ENCODE peak calls at places on chromosomes 12 and 14, in nine cellular contexts. F is left ventricle myocardium inferior, P is transverse colon, N is choroid plexus epithelial cell, C is HFF-Myc, Q is GM13976, Y is endothelial cell, V is AG04449, I is GM23338. U is an unnamed sample.
A peak's percentile ranks its signal among the peaks of the same experiment; 100 is the strongest.

GRCh38 chr14:69354383-69355154 is 43.5 kb downstream of the ERH start:
- DNase-seq in C (no peak), F (no peak), Y (no peak), I (no peak), V (no peak), P (peak; percentile 75), N (no peak), Q (peak; percentile 91), U (no peak)

GRCh38 chr12:120037851-120038250 is 48.8 kb downstream of the BICDL1 start:
- DNase-seq in C (no peak), I (no peak), Y (no peak), P (no peak), V (no peak), F (no peak), Q (no peak), N (no peak), U (no peak)

GRCh38 chr12:11242656-11243055 is 26.9 kb downstream of the PRB3 start:
- DNase-seq in P (no peak), Q (no peak), F (no peak), Y (no peak), C (no peak), N (no peak), V (no peak), I (no peak), U (no peak)

GRCh38 chr14:73468808-73469386 is 10.6 kb upstream of the NUMB start:
- DNase-seq in C (no peak), Q (no peak), F (no peak), V (no peak), N (peak; percentile 89), Y (no peak), P (no peak), I (no peak), U (no peak)

GRCh38 chr14:61355892-61356325 is 34.5 kb downstream of the PRKCH start:
- DNase-seq in N (peak; percentile 24), C (peak; percentile 5), V (no peak), Y (peak; percentile 60), Q (no peak), P (no peak), F (peak; percentile 31), I (peak; percentile 81), U (no peak)

GRCh38 chr14:87407344-87407743 is 585.6 kb downstream of the GALC start:
- DNase-seq in Y (no peak), C (no peak), P (no peak), N (no peak), V (no peak), I (no peak), F (no peak), Q (no peak), U (no peak)

GRCh38 chr14:77249286-77249685 is 21.7 kb downstream of the NGB start:
- DNase-seq in Y (no peak), C (no peak), Q (no peak), P (no peak), I (no peak), V (no peak), N (no peak), F (no peak), U (no peak)

GRCh38 chr12:130685850-130686249 is 30.2 kb downstream of the RIMBP2 start:
- DNase-seq in V (no peak), N (no peak), C (no peak), I (no peak), Q (no peak), Y (no peak), P (no peak), F (no peak), U (no peak)

DNA sequence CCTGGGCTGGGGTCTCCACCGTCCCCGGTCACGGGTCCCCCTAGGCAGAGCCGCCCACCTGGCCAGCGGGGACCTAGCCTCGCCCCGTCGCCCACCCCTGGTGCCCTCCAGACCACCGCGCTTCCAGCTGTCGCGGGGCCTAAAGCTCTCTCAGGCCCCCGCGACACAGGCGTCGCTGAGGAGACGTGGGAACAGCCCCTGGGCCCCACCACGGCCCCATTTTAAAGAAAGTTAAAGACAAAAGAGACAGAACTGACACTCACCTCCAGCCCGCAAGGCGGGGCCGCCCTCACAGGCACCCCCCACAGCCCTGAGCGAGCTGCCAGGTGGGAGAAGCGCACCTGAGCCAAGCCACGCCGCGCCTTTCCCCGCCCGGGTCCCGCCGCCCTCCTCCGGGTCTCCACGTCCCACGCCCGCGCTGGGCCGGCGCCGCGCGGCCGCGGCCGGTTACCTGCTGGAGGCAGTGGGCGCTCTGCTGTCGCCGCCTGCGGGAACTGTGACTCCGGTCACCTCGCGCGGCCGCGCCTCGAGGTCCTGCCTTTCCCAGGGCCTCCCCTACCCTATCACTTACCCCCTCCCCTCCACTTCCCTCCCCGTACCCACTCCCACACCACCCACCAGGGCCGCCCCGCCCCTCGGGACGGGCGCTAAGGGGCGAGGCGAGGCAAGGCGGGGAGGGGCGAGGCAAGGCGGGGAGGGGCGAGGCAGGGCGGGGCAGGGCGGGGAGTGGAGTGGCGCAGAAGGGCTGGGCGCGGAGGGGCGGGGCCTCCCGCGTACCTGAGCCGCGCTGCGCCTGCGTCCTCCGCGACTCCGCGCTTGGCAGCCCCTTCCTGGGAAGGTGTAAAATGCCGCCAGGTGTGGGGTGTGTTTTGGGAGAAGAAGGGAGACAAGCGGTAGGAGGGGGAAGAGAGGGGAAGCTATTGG is 31.2 kb downstream of the TC2N start:
- DNase-seq in Q (peak; percentile 90), F (peak; percentile 62), Y (peak; percentile 65), V (no peak), C (no peak), P (peak; percentile 92), N (peak; percentile 20), I (peak; percentile 94), U (no peak)
- TF ChIP-seq CTCF in Q (peak; percentile 0), F (no peak), Y (no peak), V (no peak), C (no peak), P (no peak), N (no peak), I (no peak), U (no peak)

GRCh38 chr12:2194060-2194459 is 141.3 kb downstream of the CACNA1C start:
- DNase-seq in C (no peak), Y (no peak), N (no peak), F (no peak), I (no peak), P (no peak), Q (no peak), V (no peak), U (no peak)

GRCh38 chr12:2192231-2192630 is 139.4 kb downstream of the CACNA1C start:
- DNase-seq in P (no peak), N (no peak), Q (no peak), Y (no peak), C (no peak), V (no peak), I (no peak), F (no peak), U (no peak)

GRCh38 chr12:2198088-2198501 is 145.3 kb downstream of the CACNA1C start:
- DNase-seq in N (peak; percentile 71), V (peak; percentile 24), C (peak; percentile 54), Y (no peak), F (no peak), Q (no peak), I (peak; percentile 88), P (no peak), U (peak; percentile 80)

GRCh38 chr12:2194571-2194970 is 141.8 kb downstream of the CACNA1C start:
- DNase-seq in I (no peak), Q (no peak), N (no peak), C (no peak), P (no peak), V (no peak), F (no peak), Y (no peak), U (no peak)

DNA sequence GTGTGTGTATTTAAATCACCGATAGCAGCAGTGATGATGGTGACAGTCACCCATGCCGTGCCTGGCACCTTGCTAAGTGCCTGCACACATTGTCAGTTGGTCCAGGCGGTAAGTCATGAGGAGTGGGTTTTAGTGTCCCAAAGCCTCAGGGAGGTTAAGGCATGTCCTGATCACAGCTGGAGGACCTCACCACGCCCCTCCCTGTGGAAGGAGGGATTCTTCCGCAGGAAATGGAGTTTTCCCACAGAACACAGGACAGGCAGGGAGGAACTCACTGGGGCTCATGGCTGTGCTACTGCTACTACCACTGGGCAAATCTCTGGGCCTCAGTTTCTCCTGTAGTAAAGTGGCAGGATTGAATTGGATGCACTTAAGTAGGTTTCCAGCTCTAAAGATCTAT is 142.3 kb downstream of the CACNA1C start:
- DNase-seq in C (no peak), F (no peak), V (no peak), N (no peak), Q (no peak), P (no peak), I (no peak), Y (no peak), U (no peak)
- TF ChIP-seq CTCF in C (no peak), F (no peak), V (no peak), N (no peak), Q (no peak), P (no peak), I (no peak), Y (no peak), U (no peak)

GRCh38 chr14:67736771-67737170 is 35.1 kb downstream of the RDH12 start:
- DNase-seq in P (no peak), N (no peak), Y (no peak), Q (no peak), V (no peak), C (no peak), I (no peak), F (no peak), U (no peak)

GRCh38 chr14:67733609-67734008 is 31.9 kb downstream of the RDH12 start:
- DNase-seq in F (no peak), V (no peak), P (no peak), N (no peak), Q (no peak), I (peak; percentile 17), C (no peak), Y (no peak), U (no peak)

GRCh38 chr14:67735361-67735921 is 33.8 kb downstream of the RDH12 start:
- DNase-seq in I (no peak), P (no peak), N (no peak), F (no peak), Y (no peak), Q (no peak), C (no peak), V (no peak), U (no peak)

GRCh38 chr14:67738740-67739504 is 37.2 kb downstream of the RDH12 start:
- DNase-seq in I (no peak), Q (no peak), N (peak; percentile 98), F (peak; percentile 55), Y (no peak), C (peak; percentile 61), V (peak; percentile 82), P (peak; percentile 48), U (peak; percentile 73)

DNA sequence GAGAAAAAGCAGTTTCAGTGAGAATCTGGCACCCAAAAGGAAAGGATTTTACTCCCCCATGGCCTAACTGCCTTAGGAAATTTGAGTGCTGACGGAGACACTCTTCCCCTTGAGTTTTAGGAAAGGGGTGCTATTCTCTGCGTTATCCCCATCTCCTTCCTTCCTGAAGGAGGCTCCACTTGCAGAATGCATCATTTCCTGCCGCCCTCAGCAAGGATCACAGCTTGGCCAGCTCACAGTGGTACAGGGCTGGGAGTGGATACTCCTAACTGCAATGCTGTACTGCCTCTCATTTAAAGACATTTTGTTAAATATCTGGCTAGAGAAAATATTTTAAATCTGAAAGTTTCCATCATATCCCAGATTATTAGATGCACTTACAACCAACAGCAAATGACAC is 33.0 kb downstream of the RDH12 start:
- DNase-seq in C (no peak), V (no peak), P (no peak), Q (no peak), I (peak; percentile 63), Y (no peak), F (no peak), N (no peak), U (no peak)
- TF ChIP-seq CTCF in C (peak; percentile 11), V (no peak), P (no peak), Q (no peak), I (peak; percentile 58), Y (no peak), F (peak; percentile 16), N (peak; percentile 21), U (no peak)

GRCh38 chr12:113267621-113268020 is 46.4 kb downstream of the TPCN1 start:
- DNase-seq in C (no peak), F (no peak), P (peak; percentile 66), I (no peak), Y (no peak), V (no peak), N (no peak), Q (no peak), U (no peak)
- TF ChIP-seq CTCF in C (no peak), F (no peak), P (no peak), I (no peak), Y (no peak), V (no peak), N (no peak), Q (no peak), U (no peak)

U was measured in astrocyte of the cerebellum.